ENCODE peak calls at places on chromosomes 3 and 15, in four cellular contexts. One of them, this sample, is unnamed.

GRCh38 chr15:78915341-78916087 is 29.3 kb downstream of the CTSH start:
- DNase-seq in GM12878: no peak
- DNase-seq in HCT116: no peak
- DNase-seq in H1: no peak
- DNase-seq in this sample: no peak

GRCh38 chr3:134708671-134709070 is 57.8 kb upstream of the KY start:
- DNase-seq in GM12878: no peak
- DNase-seq in H1: no peak
- DNase-seq in HCT116: no peak
- DNase-seq in this sample: no peak

GRCh38 chr15:49060710-49061483 is 14.7 kb upstream of the SECISBP2L start:
- DNase-seq in H1: no peak
- DNase-seq in HCT116: no peak
- DNase-seq in GM12878: no peak
- DNase-seq in this sample: no peak

GRCh38 chr15:51879555-51879954 is 50.1 kb downstream of the TMOD3 start:
- DNase-seq in HCT116: no peak
- DNase-seq in H1: no peak
- DNase-seq in GM12878: no peak
- DNase-seq in this sample: no peak

GRCh38 chr3:150407051-150407817 is 864 bp upstream of the TSC22D2 start:
- DNase-seq in HCT116: no peak
- DNase-seq in H1: no peak
- DNase-seq in GM12878: no peak
- DNase-seq in this sample: peak

GRCh38 chr3:190728574-190729246 is 133.8 kb downstream of the GMNC start:
- DNase-seq in H1: no peak
- DNase-seq in GM12878: no peak
- DNase-seq in HCT116: no peak
- DNase-seq in this sample: no peak

GRCh38 chr3:120741837-120742197 is 499 bp downstream of the RABL3 start:
- DNase-seq in HCT116: peak
- DNase-seq in H1: no peak
- DNase-seq in GM12878: peak
- DNase-seq in this sample: no peak

GRCh38 chr3:184261270-184262165 is at the start of gene CAMK2N2:
- DNase-seq in GM12878: no peak
- DNase-seq in HCT116: no peak
- DNase-seq in H1: peak
- DNase-seq in this sample: peak

GRCh38 chr15:48086582-48086981 is 34.2 kb upstream of the SLC24A5 start:
- DNase-seq in HCT116: no peak
- DNase-seq in GM12878: no peak
- DNase-seq in H1: no peak
- DNase-seq in this sample: no peak

GRCh38 chr15:52343831-52344230 is 48.2 kb upstream of the MYO5C start:
- DNase-seq in GM12878: no peak
- DNase-seq in HCT116: no peak
- DNase-seq in H1: no peak
- DNase-seq in this sample: no peak

GRCh38 chr3:71070497-71071465 is 512.7 kb downstream of the FOXP1 start:
- DNase-seq in HCT116: no peak
- DNase-seq in H1: no peak
- DNase-seq in GM12878: no peak
- DNase-seq in this sample: no peak

GRCh38 chr15:89912145-89912673 is 543 bp downstream of the ARPIN start:
- DNase-seq in H1: peak
- DNase-seq in HCT116: no peak
- DNase-seq in GM12878: no peak
- DNase-seq in this sample: no peak

GRCh38 chr15:35170216-35170615 is 85.1 kb upstream of the NANOGP8 start:
- DNase-seq in HCT116: no peak
- DNase-seq in H1: no peak
- DNase-seq in GM12878: no peak
- DNase-seq in this sample: no peak

GRCh38 chr3:183555541-183556081 is at the start of gene KLHL6:
- DNase-seq in HCT116: no peak
- DNase-seq in GM12878: peak
- DNase-seq in H1: no peak
- DNase-seq in this sample: peak

GRCh38 chr3:39990532-39990931 is 181.1 kb downstream of the MYRIP start:
- DNase-seq in GM12878: peak
- DNase-seq in H1: peak
- DNase-seq in HCT116: peak
- DNase-seq in this sample: peak

GRCh38 chr3:54999159-54999558 is 71.3 kb upstream of the LRTM1 start:
- DNase-seq in HCT116: no peak
- DNase-seq in H1: no peak
- DNase-seq in GM12878: no peak
- DNase-seq in this sample: peak

GRCh38 chr3:187264051-187264450 is 27.5 kb downstream of the MASP1 start:
- DNase-seq in GM12878: no peak
- DNase-seq in H1: no peak
- DNase-seq in HCT116: no peak
- DNase-seq in this sample: no peak

GRCh38 chr3:41199866-41200668 is 762 bp downstream of the CTNNB1 start:
- DNase-seq in GM12878: no peak
- DNase-seq in HCT116: no peak
- DNase-seq in H1: no peak
- DNase-seq in this sample: peak

GRCh38 chr3:41196499-41197410 is 2.5 kb upstream of the CTNNB1 start:
- DNase-seq in HCT116: no peak
- DNase-seq in H1: no peak
- DNase-seq in GM12878: no peak
- DNase-seq in this sample: no peak

GRCh38 chr3:41198950-41199865 is at the start of gene CTNNB1:
- DNase-seq in GM12878: peak
- DNase-seq in H1: peak
- DNase-seq in HCT116: peak
- DNase-seq in this sample: peak

GRCh38 chr3:41198046-41198445 is 1.3 kb upstream of the CTNNB1 start:
- DNase-seq in GM12878: no peak
- DNase-seq in HCT116: no peak
- DNase-seq in H1: no peak
- DNase-seq in this sample: no peak

DNA sequence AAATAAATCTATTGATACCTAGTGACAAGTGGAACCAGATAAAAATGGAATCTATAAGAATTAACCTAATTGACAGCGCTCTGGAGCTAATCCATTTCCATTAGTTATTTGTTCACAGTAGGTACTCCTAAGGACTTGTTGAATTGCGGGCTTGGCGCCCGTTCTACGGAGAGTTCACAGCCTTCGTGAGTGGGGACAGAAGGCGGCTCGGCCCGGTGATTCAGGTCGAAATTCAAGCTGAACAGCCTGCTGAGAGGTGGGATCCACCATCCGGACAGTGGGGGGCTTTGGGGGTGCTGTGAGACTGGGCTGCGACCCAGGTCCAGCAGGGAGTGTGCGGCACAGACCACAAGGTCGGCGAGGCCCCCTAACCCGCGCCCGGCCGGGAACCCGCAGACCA is 779 bp upstream of the CTNNB1 start:
- DNase-seq in HCT116: no peak
- DNase-seq in GM12878: no peak
- DNase-seq in H1: no peak
- DNase-seq in this sample: peak
- TF ChIP-seq RAD21 in HCT116: no peak
- TF ChIP-seq RAD21 in GM12878: no peak
- TF ChIP-seq RAD21 in H1: no peak
- TF ChIP-seq RAD21 in this sample: no peak

GRCh38 chr3:168909260-168909659 is 754.3 kb downstream of the MECOM start:
- DNase-seq in GM12878: no peak
- DNase-seq in HCT116: no peak
- DNase-seq in H1: no peak
- DNase-seq in this sample: no peak
- TF ChIP-seq EGR1 in GM12878: no peak
- TF ChIP-seq EGR1 in HCT116: no peak
- TF ChIP-seq EGR1 in H1: no peak
- TF ChIP-seq EGR1 in this sample: no peak

DNA sequence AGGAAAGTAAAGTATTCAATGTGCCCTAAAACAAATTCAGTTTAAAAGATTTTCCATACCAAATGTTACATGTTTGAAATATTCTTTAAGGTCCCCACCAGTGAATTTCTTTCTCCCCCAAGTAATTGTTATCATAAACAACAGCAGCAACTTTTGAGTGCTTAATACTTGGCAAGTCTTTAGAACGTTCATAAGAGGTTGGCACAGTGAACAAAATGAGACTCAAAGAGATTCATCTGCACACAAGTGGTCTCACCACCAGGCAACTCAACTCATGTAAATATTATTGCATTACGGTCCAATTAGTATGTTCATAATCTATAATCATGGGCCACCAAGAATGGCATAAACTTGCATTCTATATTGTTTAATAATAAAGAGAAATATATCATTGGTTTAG is 98.7 kb downstream of the TBL1XR1 start:
- DNase-seq in GM12878: no peak
- DNase-seq in H1: no peak
- DNase-seq in HCT116: no peak
- DNase-seq in this sample: no peak
- TF ChIP-seq RAD21 in GM12878: no peak
- TF ChIP-seq RAD21 in H1: no peak
- TF ChIP-seq RAD21 in HCT116: no peak
- TF ChIP-seq RAD21 in this sample: no peak

GRCh38 chr3:129016366-129016724 is 15.2 kb downstream of the EFCC1 start:
- DNase-seq in HCT116: no peak
- DNase-seq in GM12878: no peak
- DNase-seq in H1: no peak
- DNase-seq in this sample: no peak
- TF ChIP-seq EGR1 in HCT116: no peak
- TF ChIP-seq EGR1 in GM12878: no peak
- TF ChIP-seq EGR1 in H1: no peak
- TF ChIP-seq EGR1 in this sample: no peak

DNA sequence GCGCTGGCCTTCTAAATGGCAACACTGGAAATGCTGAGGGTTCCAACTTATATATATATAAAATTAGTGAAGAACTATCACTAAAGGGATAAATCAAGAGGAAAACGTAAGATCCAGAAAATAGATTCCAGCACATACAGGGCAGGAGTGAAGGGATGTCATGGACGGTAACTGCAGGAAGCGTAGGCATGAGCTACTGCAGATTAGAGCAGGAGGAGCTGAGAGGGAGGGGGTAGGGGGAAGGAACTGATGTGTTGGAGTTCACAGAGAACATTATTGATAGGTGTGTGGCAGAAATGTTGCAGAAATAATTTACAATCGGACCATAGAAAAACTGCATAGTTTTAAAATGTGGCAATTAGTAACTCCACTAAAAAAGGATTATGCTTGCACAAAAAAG is 61.1 kb downstream of the PAK2 start:
- DNase-seq in H1: no peak
- DNase-seq in HCT116: no peak
- DNase-seq in GM12878: no peak
- DNase-seq in this sample: no peak
- TF ChIP-seq RAD21 in H1: no peak
- TF ChIP-seq RAD21 in HCT116: no peak
- TF ChIP-seq RAD21 in GM12878: no peak
- TF ChIP-seq RAD21 in this sample: no peak

GRCh38 chr3:78497025-78497424 is 1270.8 kb downstream of the ROBO1 start:
- DNase-seq in GM12878: no peak
- DNase-seq in H1: no peak
- DNase-seq in HCT116: no peak
- DNase-seq in this sample: no peak
- TF ChIP-seq EGR1 in GM12878: no peak
- TF ChIP-seq EGR1 in H1: no peak
- TF ChIP-seq EGR1 in HCT116: no peak
- TF ChIP-seq EGR1 in this sample: no peak

GRCh38 chr3:58337190-58337589 is 4.5 kb downstream of the PXK start:
- DNase-seq in H1: no peak
- DNase-seq in HCT116: no peak
- DNase-seq in GM12878: no peak
- DNase-seq in this sample: no peak

GRCh38 chr3:58342676-58343075 is 10.0 kb downstream of the PXK start:
- DNase-seq in H1: no peak
- DNase-seq in GM12878: no peak
- DNase-seq in HCT116: no peak
- DNase-seq in this sample: no peak

GRCh38 chr3:58345457-58345856 is 12.8 kb downstream of the PXK start:
- DNase-seq in H1: no peak
- DNase-seq in GM12878: no peak
- DNase-seq in HCT116: no peak
- DNase-seq in this sample: no peak

GRCh38 chr3:58340594-58341244 is 8.0 kb downstream of the PXK start:
- DNase-seq in GM12878: no peak
- DNase-seq in H1: no peak
- DNase-seq in HCT116: no peak
- DNase-seq in this sample: peak

DNA sequence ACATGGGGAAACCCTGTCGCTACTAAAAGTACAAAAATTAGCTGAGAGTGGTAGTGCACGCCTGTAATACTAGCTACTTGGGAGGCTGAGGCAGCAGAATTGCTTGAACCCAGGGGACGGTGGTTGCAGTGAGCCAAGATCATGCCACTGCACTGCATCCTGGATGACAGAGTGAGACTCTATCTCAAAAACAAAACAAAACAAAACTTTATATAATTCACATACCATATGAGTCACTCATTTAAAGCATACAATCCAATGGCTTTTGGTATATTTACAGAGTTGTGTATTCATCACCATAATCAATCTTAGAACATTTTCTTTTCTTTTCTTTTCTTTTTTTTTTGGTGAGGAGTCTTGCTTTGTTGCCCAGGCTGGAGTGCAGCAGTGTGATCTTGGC is 8.7 kb downstream of the PXK start:
- DNase-seq in H1: no peak
- DNase-seq in GM12878: no peak
- DNase-seq in HCT116: no peak
- DNase-seq in this sample: no peak
- TF ChIP-seq RAD21 in H1: no peak
- TF ChIP-seq RAD21 in GM12878: no peak
- TF ChIP-seq RAD21 in HCT116: no peak
- TF ChIP-seq RAD21 in this sample: no peak

DNA sequence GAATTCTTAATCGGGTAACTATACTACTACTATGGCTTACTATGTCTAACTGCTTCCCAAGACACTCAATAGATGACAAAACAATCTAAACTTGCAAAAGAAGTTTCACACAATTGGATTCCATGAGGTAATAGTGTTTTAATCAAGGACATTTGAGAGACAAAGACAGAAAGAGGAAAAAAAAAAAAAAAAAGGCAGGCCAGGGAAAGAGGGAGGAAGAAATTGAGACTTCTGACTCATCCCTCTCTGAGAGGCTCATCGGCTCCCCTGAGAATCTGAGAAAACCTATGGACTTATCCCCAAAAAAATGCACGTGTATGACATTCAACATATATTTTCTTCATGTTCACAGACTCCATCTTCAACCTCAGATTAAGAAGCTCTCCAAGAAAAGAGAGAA is 61.0 kb downstream of the SCAPER start:
- DNase-seq in H1: no peak
- DNase-seq in HCT116: no peak
- DNase-seq in GM12878: no peak
- DNase-seq in this sample: no peak
- TF ChIP-seq EGR1 in H1: no peak
- TF ChIP-seq EGR1 in HCT116: no peak
- TF ChIP-seq EGR1 in GM12878: no peak
- TF ChIP-seq EGR1 in this sample: no peak